ENCODE peak calls at places on chromosome 11, in eight cellular contexts. Z is tibial nerve; E is hepatocyte; H is B cell; L is CD8-positive, alpha-beta T cell; J is progenitor cell of endocrine pancreas; A is left ventricle myocardium inferior; S is AG04449. I is an unnamed sample.

GRCh38 chr11:56251954-56252353 is at the start of gene OR5T3:
- DNase-seq in Z (no peak), E (no peak), H (no peak), L (no peak), J (no peak), A (no peak), S (no peak), I (no peak)

GRCh38 chr11:114208371-114208770 is 87.8 kb upstream of the NNMT start:
- DNase-seq in Z (no peak), E (no peak), H (peak), L (peak), J (no peak), A (no peak), S (no peak), I (no peak)

GRCh38 chr11:12159351-12160099 is 49.1 kb downstream of the MICAL2 start:
- DNase-seq in Z (no peak), E (peak), H (no peak), L (no peak), J (no peak), A (no peak), S (peak), I (peak)

GRCh38 chr11:72391638-72392423 is 42.5 kb downstream of the CLPB start:
- DNase-seq in Z (no peak), E (no peak), H (no peak), L (no peak), J (no peak), A (no peak), S (no peak), I (no peak)

GRCh38 chr11:118881130-118881717 is 2.5 kb upstream of the CXCR5 start:
- DNase-seq in Z (no peak), E (no peak), H (no peak), L (no peak), J (no peak), A (no peak), S (no peak), I (no peak)

GRCh38 chr11:43268786-43269185 is 43.0 kb upstream of the API5 start:
- DNase-seq in Z (no peak), E (no peak), H (no peak), L (no peak), J (no peak), A (no peak), S (no peak), I (no peak)

GRCh38 chr11:118618115-118618990 is 10.9 kb downstream of the PHLDB1 start:
- DNase-seq in Z (peak), E (no peak), H (no peak), L (no peak), J (no peak), A (peak), S (peak), I (no peak)

GRCh38 chr11:131760191-131760951 is 390.0 kb downstream of the NTM start:
- DNase-seq in Z (no peak), E (peak), H (no peak), L (no peak), J (no peak), A (no peak), S (no peak), I (no peak)

GRCh38 chr11:21707116-21707769 is 485.6 kb upstream of the ANO5 start:
- DNase-seq in Z (no peak), E (no peak), H (no peak), L (no peak), J (no peak), A (no peak), S (no peak), I (no peak)

GRCh38 chr11:118005224-118006152 is 19.3 kb downstream of the IL10RA start:
- DNase-seq in Z (no peak), E (no peak), H (no peak), L (no peak), J (no peak), A (no peak), S (no peak), I (no peak)

GRCh38 chr11:87265132-87265531 is 227.4 kb downstream of the TMEM135 start:
- DNase-seq in Z (no peak), E (no peak), H (no peak), L (no peak), J (no peak), A (no peak), S (no peak), I (no peak)

GRCh38 chr11:2758751-2759150 is 59.0 kb upstream of the KCNQ1OT1 start:
- DNase-seq in Z (peak), E (no peak), H (no peak), L (no peak), J (no peak), A (no peak), S (no peak), I (no peak)

GRCh38 chr11:75078233-75078632 is 18.4 kb downstream of the OR2AT4 start:
- DNase-seq in Z (no peak), E (no peak), H (no peak), L (no peak), J (no peak), A (no peak), S (no peak), I (no peak)

GRCh38 chr11:60482361-60482760 is 10.2 kb upstream of the MS4A12 start:
- DNase-seq in Z (no peak), E (no peak), H (peak), L (no peak), J (no peak), A (no peak), S (no peak), I (no peak)

GRCh38 chr11:60485987-60486386 is 6.6 kb upstream of the MS4A12 start:
- DNase-seq in Z (no peak), E (peak), H (peak), L (no peak), J (no peak), A (no peak), S (no peak), I (no peak)
- TF ChIP-seq CTCF in Z (no peak), E (peak), H (peak), L (no peak), J (peak), A (no peak), S (no peak), I (peak)

GRCh38 chr11:68868221-68868620 is 26.5 kb upstream of the CPT1A start:
- DNase-seq in Z (no peak), E (no peak), H (no peak), L (no peak), J (no peak), A (no peak), S (no peak), I (no peak)

GRCh38 chr11:68867067-68867466 is 25.4 kb upstream of the CPT1A start:
- DNase-seq in Z (no peak), E (no peak), H (no peak), L (no peak), J (no peak), A (no peak), S (no peak), I (no peak)

GRCh38 chr11:68872216-68873003 is 30.7 kb upstream of the CPT1A start:
- DNase-seq in Z (no peak), E (no peak), H (no peak), L (no peak), J (no peak), A (no peak), S (peak), I (no peak)

GRCh38 chr11:68865241-68865640 is 23.5 kb upstream of the CPT1A start:
- DNase-seq in Z (no peak), E (no peak), H (no peak), L (no peak), J (no peak), A (no peak), S (no peak), I (no peak)

GRCh38 chr11:68870470-68870869 is 28.8 kb upstream of the CPT1A start:
- DNase-seq in Z (no peak), E (no peak), H (no peak), L (no peak), J (no peak), A (no peak), S (no peak), I (no peak)
- TF ChIP-seq CTCF in Z (no peak), E (no peak), H (no peak), L (no peak), J (no peak), A (peak), S (no peak), I (no peak)

GRCh38 chr11:100247701-100248100 is 439.4 kb upstream of the ARHGAP42 start:
- DNase-seq in Z (no peak), E (no peak), H (no peak), L (no peak), J (no peak), A (no peak), S (no peak), I (no peak)
- TF ChIP-seq CTCF in Z (no peak), E (no peak), H (no peak), L (no peak), J (no peak), A (no peak), S (no peak), I (no peak)

GRCh38 chr11:13224324-13224723 is 53.3 kb upstream of the BMAL1 start:
- DNase-seq in Z (no peak), E (no peak), H (no peak), L (no peak), J (no peak), A (no peak), S (no peak), I (no peak)
- TF ChIP-seq CTCF in Z (no peak), E (no peak), H (no peak), L (no peak), J (no peak), A (no peak), S (no peak), I (no peak)

GRCh38 chr11:96430668-96431067 is 40.9 kb downstream of the JRKL start:
- DNase-seq in Z (no peak), E (no peak), H (no peak), L (no peak), J (no peak), A (no peak), S (no peak), I (no peak)

GRCh38 chr11:96424693-96425092 is 34.9 kb downstream of the JRKL start:
- DNase-seq in Z (no peak), E (no peak), H (no peak), L (no peak), J (no peak), A (no peak), S (no peak), I (no peak)

DNA sequence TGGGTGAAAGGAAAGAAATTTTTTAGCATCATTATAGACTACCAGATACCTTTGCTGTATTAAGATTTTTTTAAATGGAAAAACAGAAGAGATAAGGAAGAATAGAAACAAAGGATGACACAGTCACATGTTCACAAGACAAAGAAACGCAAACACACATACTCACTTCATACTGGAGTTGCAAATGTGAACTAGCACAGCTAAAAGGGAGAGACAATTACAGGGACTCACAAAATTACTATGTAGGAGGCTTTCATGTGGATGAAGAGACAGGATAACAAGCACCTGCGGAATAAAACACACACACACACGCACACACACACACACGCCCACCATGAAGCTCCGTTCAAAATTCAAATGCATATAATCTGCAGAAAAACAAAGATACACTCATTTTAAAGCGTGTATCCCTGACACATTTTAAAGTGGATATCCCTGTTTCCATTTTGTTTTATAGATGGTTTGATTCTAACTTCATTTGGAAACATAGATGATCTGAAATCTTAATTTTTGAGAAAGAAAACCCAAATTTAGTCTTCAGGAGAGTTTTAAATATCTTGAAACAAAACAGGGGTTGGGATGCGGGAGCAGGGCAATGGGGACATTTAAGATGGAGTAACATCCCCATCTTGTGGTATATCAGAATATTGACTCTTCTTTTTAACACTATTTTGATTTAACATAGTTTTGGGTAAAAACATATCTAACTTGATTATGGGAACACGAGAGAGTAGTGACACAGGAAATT is 36.7 kb downstream of the JRKL start:
- DNase-seq in Z (no peak), E (peak), H (peak), L (no peak), J (no peak), A (no peak), S (no peak), I (no peak)
- TF ChIP-seq CTCF in Z (peak), E (peak), H (peak), L (peak), J (peak), A (peak), S (peak), I (peak)

GRCh38 chr11:13183094-13183825 is 94.3 kb upstream of the BMAL1 start:
- DNase-seq in Z (no peak), E (peak), H (peak), L (no peak), J (no peak), A (no peak), S (peak), I (no peak)

GRCh38 chr11:13188179-13188578 is 89.4 kb upstream of the BMAL1 start:
- DNase-seq in Z (no peak), E (no peak), H (no peak), L (no peak), J (no peak), A (no peak), S (no peak), I (no peak)

GRCh38 chr11:13184295-13184794 is 93.2 kb upstream of the BMAL1 start:
- DNase-seq in Z (no peak), E (no peak), H (no peak), L (no peak), J (no peak), A (no peak), S (no peak), I (no peak)

GRCh38 chr11:13189561-13190435 is 87.8 kb upstream of the BMAL1 start:
- DNase-seq in Z (no peak), E (no peak), H (no peak), L (no peak), J (no peak), A (no peak), S (no peak), I (no peak)

DNA sequence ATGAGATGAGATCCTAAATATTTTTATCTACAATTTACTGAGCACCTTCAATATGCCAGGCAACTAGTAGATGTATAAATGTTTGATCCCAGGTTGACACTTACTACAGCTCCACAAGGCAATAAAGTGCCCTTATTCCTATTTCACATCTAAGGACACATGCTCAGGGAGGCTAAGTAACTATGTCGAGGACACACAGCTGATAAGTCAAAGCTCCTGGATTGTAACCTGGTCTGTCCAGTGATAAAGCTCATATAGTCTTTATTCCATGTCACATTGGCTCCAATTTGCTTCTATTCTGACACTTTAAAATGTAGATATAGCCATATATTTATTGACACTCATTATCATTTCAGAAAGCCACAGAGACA is 93.8 kb upstream of the BMAL1 start:
- DNase-seq in Z (no peak), E (no peak), H (no peak), L (no peak), J (no peak), A (no peak), S (no peak), I (no peak)
- TF ChIP-seq CTCF in Z (no peak), E (no peak), H (no peak), L (no peak), J (no peak), A (no peak), S (no peak), I (no peak)

GRCh38 chr11:795638-796564 is 2.2 kb downstream of the SLC25A22 start:
- DNase-seq in Z (peak), E (peak), H (peak), L (peak), J (no peak), A (peak), S (no peak), I (peak)
- TF ChIP-seq CTCF in Z (no peak), E (no peak), H (no peak), L (no peak), J (no peak), A (no peak), S (no peak), I (no peak)

DNA sequence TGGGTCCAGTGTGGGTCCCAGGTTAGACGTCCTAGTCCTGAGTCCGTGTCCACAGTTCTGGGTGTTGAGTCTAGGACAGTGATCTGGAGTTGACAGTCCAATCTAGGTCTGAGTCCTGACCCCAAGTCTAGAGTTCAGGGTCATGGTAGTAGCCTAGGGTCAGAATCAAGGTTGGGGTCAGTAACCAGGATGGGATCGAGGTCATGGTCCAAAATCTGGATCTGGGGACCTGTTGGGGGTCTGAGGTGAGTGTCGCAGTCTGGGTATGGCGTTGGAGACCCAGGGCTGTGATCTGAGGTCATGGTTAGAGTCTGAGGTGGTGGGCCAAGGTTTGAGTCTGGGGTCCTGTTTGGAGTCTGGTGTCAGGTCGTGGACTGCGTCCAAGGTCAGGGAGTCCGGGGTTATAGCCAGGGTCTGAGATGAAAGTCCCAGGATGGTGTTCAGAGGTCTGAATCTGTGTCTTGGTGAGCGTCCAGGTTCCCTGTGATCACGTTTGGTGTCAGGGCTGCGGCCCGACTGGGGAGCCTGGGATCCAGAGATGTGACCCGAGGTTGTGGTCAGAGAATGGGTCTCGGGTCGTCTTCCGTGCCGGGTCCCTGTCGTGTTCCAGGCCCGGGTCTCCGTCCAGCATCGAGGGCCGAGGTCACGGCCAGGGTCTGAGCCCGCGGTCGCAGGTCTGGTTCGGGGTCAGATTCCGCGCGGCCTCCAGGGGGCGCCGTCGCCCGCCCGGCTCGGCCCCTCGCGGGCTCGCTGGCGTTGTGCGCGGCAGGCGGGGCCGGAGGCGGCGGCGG is 445 bp upstream of the GRK2 start:
- DNase-seq in Z (peak), E (peak), H (peak), L (peak), J (peak), A (peak), S (no peak), I (peak)
- TF ChIP-seq CTCF in Z (peak), E (peak), H (peak), L (peak), J (peak), A (peak), S (peak), I (peak)

DNA sequence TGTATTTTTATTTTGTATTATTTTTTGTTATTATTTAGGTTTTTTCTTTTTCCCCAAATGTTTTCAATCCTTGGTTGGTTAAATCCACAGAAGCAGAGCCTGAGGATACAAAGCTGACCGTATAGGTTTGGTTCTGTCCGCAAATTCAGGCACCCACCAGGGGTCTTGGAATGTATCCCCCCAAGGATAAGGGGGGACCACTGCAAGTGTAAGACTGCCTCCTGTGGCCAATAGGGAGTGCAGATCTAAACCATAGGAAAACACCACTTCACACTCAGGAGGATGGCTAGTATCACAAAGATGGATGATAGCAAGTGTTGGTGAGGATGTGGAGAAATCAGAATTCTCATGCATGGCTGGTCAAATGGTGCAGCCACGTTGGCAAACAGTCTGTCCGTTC is 20.0 kb downstream of the CPT1A start:
- DNase-seq in Z (no peak), E (no peak), H (no peak), L (no peak), J (no peak), A (no peak), S (no peak), I (no peak)
- TF ChIP-seq CTCF in Z (no peak), E (no peak), H (no peak), L (no peak), J (no peak), A (no peak), S (no peak), I (no peak)

I was measured in CD14-positive monocyte.